ENCODE peak calls at places on chromosomes 2 and 18, in seven cellular contexts. One of them, this sample, is unnamed.

GRCh38 chr18:11784905-11785304 is 66.3 kb upstream of the CHMP1B start:
- DNase-seq in SK-N-SH: no peak
- DNase-seq in suprapubic skin: no peak
- DNase-seq in GM12892: no peak
- DNase-seq in spleen: no peak
- DNase-seq in prostate gland: no peak
- DNase-seq in stomach: no peak
- DNase-seq in this sample: no peak

GRCh38 chr18:75923169-75923568 is 495.7 kb upstream of the SMIM21 start:
- DNase-seq in prostate gland: peak
- DNase-seq in suprapubic skin: peak
- DNase-seq in GM12892: no peak
- DNase-seq in stomach: no peak
- DNase-seq in spleen: no peak
- DNase-seq in SK-N-SH: no peak
- DNase-seq in this sample: peak

GRCh38 chr2:127431408-127432023 is 13.3 kb downstream of the PROC start:
- DNase-seq in prostate gland: no peak
- DNase-seq in stomach: peak
- DNase-seq in suprapubic skin: no peak
- DNase-seq in GM12892: no peak
- DNase-seq in SK-N-SH: no peak
- DNase-seq in spleen: no peak
- DNase-seq in this sample: no peak

GRCh38 chr2:198080872-198081271 is 276.5 kb downstream of the PLCL1 start:
- DNase-seq in prostate gland: no peak
- DNase-seq in stomach: no peak
- DNase-seq in spleen: no peak
- DNase-seq in SK-N-SH: no peak
- DNase-seq in suprapubic skin: no peak
- DNase-seq in GM12892: no peak
- DNase-seq in this sample: no peak

GRCh38 chr2:36290306-36290705 is 65.3 kb upstream of the CRIM1 start:
- DNase-seq in suprapubic skin: no peak
- DNase-seq in GM12892: no peak
- DNase-seq in prostate gland: no peak
- DNase-seq in spleen: no peak
- DNase-seq in stomach: no peak
- DNase-seq in SK-N-SH: no peak
- DNase-seq in this sample: no peak

GRCh38 chr2:217434183-217434620 is 568.6 kb downstream of the TNS1 start:
- DNase-seq in suprapubic skin: peak
- DNase-seq in SK-N-SH: peak
- DNase-seq in GM12892: peak
- DNase-seq in prostate gland: peak
- DNase-seq in stomach: peak
- DNase-seq in spleen: peak
- DNase-seq in this sample: peak

GRCh38 chr2:168136392-168136977 is 110.9 kb downstream of the STK39 start:
- DNase-seq in prostate gland: no peak
- DNase-seq in suprapubic skin: no peak
- DNase-seq in stomach: no peak
- DNase-seq in SK-N-SH: no peak
- DNase-seq in GM12892: no peak
- DNase-seq in spleen: no peak
- DNase-seq in this sample: no peak

GRCh38 chr2:188677182-188677581 is 297.0 kb upstream of the COL3A1 start:
- DNase-seq in prostate gland: no peak
- DNase-seq in suprapubic skin: no peak
- DNase-seq in GM12892: no peak
- DNase-seq in spleen: no peak
- DNase-seq in stomach: no peak
- DNase-seq in SK-N-SH: no peak
- DNase-seq in this sample: no peak

GRCh38 chr18:78862395-78862794 is 117.2 kb upstream of the SALL3 start:
- DNase-seq in suprapubic skin: no peak
- DNase-seq in spleen: no peak
- DNase-seq in stomach: no peak
- DNase-seq in SK-N-SH: no peak
- DNase-seq in GM12892: no peak
- DNase-seq in prostate gland: no peak
- DNase-seq in this sample: no peak

GRCh38 chr2:186460465-186460864 is 25.6 kb upstream of the ZC3H15 start:
- DNase-seq in prostate gland: no peak
- DNase-seq in spleen: no peak
- DNase-seq in suprapubic skin: no peak
- DNase-seq in stomach: no peak
- DNase-seq in SK-N-SH: peak
- DNase-seq in GM12892: no peak
- DNase-seq in this sample: no peak

GRCh38 chr2:241109210-241110088 is 7.4 kb upstream of the MTERF4 start:
- DNase-seq in suprapubic skin: no peak
- DNase-seq in SK-N-SH: no peak
- DNase-seq in spleen: no peak
- DNase-seq in stomach: no peak
- DNase-seq in prostate gland: no peak
- DNase-seq in GM12892: no peak
- DNase-seq in this sample: no peak

GRCh38 chr2:13413989-13414388 is 697.3 kb downstream of the TRIB2 start:
- DNase-seq in suprapubic skin: no peak
- DNase-seq in GM12892: no peak
- DNase-seq in stomach: no peak
- DNase-seq in prostate gland: no peak
- DNase-seq in SK-N-SH: no peak
- DNase-seq in spleen: no peak
- DNase-seq in this sample: no peak

GRCh38 chr2:154443919-154444318 is 254.6 kb upstream of the KCNJ3 start:
- DNase-seq in GM12892: no peak
- DNase-seq in spleen: no peak
- DNase-seq in SK-N-SH: no peak
- DNase-seq in prostate gland: no peak
- DNase-seq in stomach: no peak
- DNase-seq in suprapubic skin: no peak
- DNase-seq in this sample: no peak

GRCh38 chr2:177275041-177275440 is 10.5 kb upstream of the NFE2L2 start:
- DNase-seq in suprapubic skin: no peak
- DNase-seq in SK-N-SH: no peak
- DNase-seq in GM12892: no peak
- DNase-seq in prostate gland: peak
- DNase-seq in spleen: no peak
- DNase-seq in stomach: no peak
- DNase-seq in this sample: no peak

GRCh38 chr2:16194530-16194929 is 254.2 kb downstream of the MYCN start:
- DNase-seq in spleen: no peak
- DNase-seq in stomach: no peak
- DNase-seq in GM12892: no peak
- DNase-seq in suprapubic skin: no peak
- DNase-seq in SK-N-SH: no peak
- DNase-seq in prostate gland: no peak
- DNase-seq in this sample: no peak

GRCh38 chr2:45860136-45861106 is 208.9 kb downstream of the PRKCE start:
- DNase-seq in suprapubic skin: peak
- DNase-seq in stomach: peak
- DNase-seq in GM12892: no peak
- DNase-seq in SK-N-SH: peak
- DNase-seq in prostate gland: no peak
- DNase-seq in spleen: no peak
- DNase-seq in this sample: peak

GRCh38 chr2:133169527-133169926 is 398.7 kb downstream of the NCKAP5 start:
- DNase-seq in suprapubic skin: no peak
- DNase-seq in SK-N-SH: peak
- DNase-seq in prostate gland: no peak
- DNase-seq in spleen: no peak
- DNase-seq in GM12892: no peak
- DNase-seq in stomach: no peak
- DNase-seq in this sample: no peak

GRCh38 chr2:226977775-226978190 is 141.9 kb downstream of the RHBDD1 start:
- DNase-seq in suprapubic skin: no peak
- DNase-seq in spleen: no peak
- DNase-seq in stomach: no peak
- DNase-seq in prostate gland: no peak
- DNase-seq in GM12892: no peak
- DNase-seq in SK-N-SH: peak
- DNase-seq in this sample: no peak

GRCh38 chr18:54684786-54685185 is 93.7 kb downstream of the DYNAP start:
- DNase-seq in stomach: no peak
- DNase-seq in prostate gland: no peak
- DNase-seq in spleen: no peak
- DNase-seq in suprapubic skin: no peak
- DNase-seq in GM12892: no peak
- DNase-seq in SK-N-SH: peak
- DNase-seq in this sample: no peak

GRCh38 chr2:179545024-179545423 is 280.4 kb upstream of the SESTD1 start:
- DNase-seq in stomach: no peak
- DNase-seq in GM12892: no peak
- DNase-seq in prostate gland: no peak
- DNase-seq in SK-N-SH: no peak
- DNase-seq in spleen: no peak
- DNase-seq in suprapubic skin: no peak
- DNase-seq in this sample: no peak

GRCh38 chr2:10333247-10333613 is 30.5 kb downstream of the HPCAL1 start:
- DNase-seq in spleen: no peak
- DNase-seq in suprapubic skin: no peak
- DNase-seq in prostate gland: no peak
- DNase-seq in SK-N-SH: no peak
- DNase-seq in GM12892: no peak
- DNase-seq in stomach: no peak
- DNase-seq in this sample: no peak

GRCh38 chr2:17627434-17627833 is 86.9 kb downstream of the VSNL1 start:
- DNase-seq in SK-N-SH: no peak
- DNase-seq in spleen: no peak
- DNase-seq in stomach: no peak
- DNase-seq in suprapubic skin: no peak
- DNase-seq in prostate gland: no peak
- DNase-seq in GM12892: no peak
- DNase-seq in this sample: no peak

GRCh38 chr2:128291161-128291843 is 27.4 kb downstream of the HS6ST1 start:
- DNase-seq in GM12892: no peak
- DNase-seq in stomach: no peak
- DNase-seq in spleen: peak
- DNase-seq in SK-N-SH: no peak
- DNase-seq in prostate gland: no peak
- DNase-seq in suprapubic skin: no peak
- DNase-seq in this sample: no peak

GRCh38 chr2:109112-109809 is 63.0 kb upstream of the FAM110C start:
- DNase-seq in GM12892: no peak
- DNase-seq in prostate gland: no peak
- DNase-seq in suprapubic skin: no peak
- DNase-seq in spleen: no peak
- DNase-seq in SK-N-SH: no peak
- DNase-seq in stomach: no peak
- DNase-seq in this sample: no peak

GRCh38 chr18:44895176-44895798 is 214.6 kb downstream of the SETBP1 start:
- DNase-seq in SK-N-SH: peak
- DNase-seq in spleen: no peak
- DNase-seq in prostate gland: peak
- DNase-seq in stomach: peak
- DNase-seq in suprapubic skin: no peak
- DNase-seq in GM12892: no peak
- DNase-seq in this sample: no peak

GRCh38 chr2:20432714-20433113 is 14.2 kb upstream of the RHOB start:
- DNase-seq in SK-N-SH: no peak
- DNase-seq in prostate gland: no peak
- DNase-seq in GM12892: no peak
- DNase-seq in stomach: peak
- DNase-seq in suprapubic skin: no peak
- DNase-seq in spleen: no peak
- DNase-seq in this sample: no peak
- TF ChIP-seq POLR2AphosphoS5 in SK-N-SH: no peak
- TF ChIP-seq POLR2AphosphoS5 in prostate gland: peak
- TF ChIP-seq POLR2AphosphoS5 in GM12892: no peak
- TF ChIP-seq POLR2AphosphoS5 in stomach: no peak
- TF ChIP-seq POLR2AphosphoS5 in suprapubic skin: no peak
- TF ChIP-seq POLR2AphosphoS5 in spleen: no peak
- TF ChIP-seq POLR2AphosphoS5 in this sample: no peak

GRCh38 chr2:197078535-197078934 is 152.0 kb upstream of the PGAP1 start:
- DNase-seq in prostate gland: no peak
- DNase-seq in GM12892: no peak
- DNase-seq in stomach: no peak
- DNase-seq in suprapubic skin: no peak
- DNase-seq in SK-N-SH: no peak
- DNase-seq in spleen: no peak
- DNase-seq in this sample: no peak

GRCh38 chr2:197080611-197081010 is 154.1 kb upstream of the PGAP1 start:
- DNase-seq in prostate gland: no peak
- DNase-seq in suprapubic skin: no peak
- DNase-seq in GM12892: no peak
- DNase-seq in spleen: no peak
- DNase-seq in SK-N-SH: no peak
- DNase-seq in stomach: no peak
- DNase-seq in this sample: no peak

GRCh38 chr2:197079832-197080555 is 153.5 kb upstream of the PGAP1 start:
- DNase-seq in suprapubic skin: no peak
- DNase-seq in SK-N-SH: peak
- DNase-seq in spleen: no peak
- DNase-seq in stomach: no peak
- DNase-seq in prostate gland: no peak
- DNase-seq in GM12892: no peak
- DNase-seq in this sample: no peak

GRCh38 chr2:197081294-197081693 is 154.8 kb upstream of the PGAP1 start:
- DNase-seq in stomach: no peak
- DNase-seq in prostate gland: no peak
- DNase-seq in GM12892: no peak
- DNase-seq in SK-N-SH: no peak
- DNase-seq in spleen: no peak
- DNase-seq in suprapubic skin: no peak
- DNase-seq in this sample: no peak

DNA sequence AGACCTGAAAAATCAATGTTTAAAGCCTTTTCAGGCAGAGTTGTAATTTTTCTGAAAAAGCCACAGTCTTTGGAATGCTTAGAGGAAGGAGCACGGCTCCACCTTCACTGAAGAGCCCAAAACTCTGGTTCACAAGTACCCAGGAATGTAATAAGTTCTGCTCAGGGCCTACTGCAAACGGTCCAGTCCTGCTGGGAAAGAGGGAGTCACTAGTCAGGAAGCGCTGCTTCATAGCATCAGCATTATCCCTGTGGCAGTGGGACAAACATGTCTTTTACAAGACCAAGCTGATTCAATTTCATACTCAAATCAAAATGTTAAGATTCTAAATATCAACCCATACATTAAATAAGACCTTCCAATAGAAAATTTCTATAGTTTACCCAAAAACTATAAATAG is 152.9 kb upstream of the PGAP1 start:
- DNase-seq in suprapubic skin: no peak
- DNase-seq in SK-N-SH: no peak
- DNase-seq in spleen: no peak
- DNase-seq in GM12892: no peak
- DNase-seq in prostate gland: no peak
- DNase-seq in stomach: no peak
- DNase-seq in this sample: no peak
- TF ChIP-seq POLR2AphosphoS5 in suprapubic skin: no peak
- TF ChIP-seq POLR2AphosphoS5 in SK-N-SH: no peak
- TF ChIP-seq POLR2AphosphoS5 in spleen: no peak
- TF ChIP-seq POLR2AphosphoS5 in GM12892: no peak
- TF ChIP-seq POLR2AphosphoS5 in prostate gland: no peak
- TF ChIP-seq POLR2AphosphoS5 in stomach: no peak
- TF ChIP-seq POLR2AphosphoS5 in this sample: no peak

GRCh38 chr2:32436150-32436549 is 79.3 kb downstream of the BIRC6 start:
- DNase-seq in prostate gland: no peak
- DNase-seq in spleen: no peak
- DNase-seq in SK-N-SH: no peak
- DNase-seq in GM12892: no peak
- DNase-seq in suprapubic skin: no peak
- DNase-seq in stomach: no peak
- DNase-seq in this sample: no peak
- TF ChIP-seq POLR2AphosphoS5 in prostate gland: no peak
- TF ChIP-seq POLR2AphosphoS5 in spleen: no peak
- TF ChIP-seq POLR2AphosphoS5 in SK-N-SH: no peak
- TF ChIP-seq POLR2AphosphoS5 in GM12892: no peak
- TF ChIP-seq POLR2AphosphoS5 in suprapubic skin: no peak
- TF ChIP-seq POLR2AphosphoS5 in stomach: no peak
- TF ChIP-seq POLR2AphosphoS5 in this sample: no peak

GRCh38 chr2:28870146-28870891 is at the start of gene TRMT61B:
- DNase-seq in spleen: peak
- DNase-seq in suprapubic skin: peak
- DNase-seq in stomach: peak
- DNase-seq in SK-N-SH: peak
- DNase-seq in GM12892: peak
- DNase-seq in prostate gland: peak
- DNase-seq in this sample: peak
- TF ChIP-seq POLR2AphosphoS5 in spleen: peak
- TF ChIP-seq POLR2AphosphoS5 in suprapubic skin: peak
- TF ChIP-seq POLR2AphosphoS5 in stomach: peak
- TF ChIP-seq POLR2AphosphoS5 in SK-N-SH: peak
- TF ChIP-seq POLR2AphosphoS5 in GM12892: peak
- TF ChIP-seq POLR2AphosphoS5 in prostate gland: peak
- TF ChIP-seq POLR2AphosphoS5 in this sample: peak